ENCODE peak calls at places on chromosomes 12 and 14, in eight cellular contexts. A, E, U, O, X, M, L and T are unnamed samples.

GRCh38 chr12:70459786-70460185 is 93.7 kb downstream of the KCNMB4 start:
- DNase-seq in E (no peak), L (no peak), A (no peak), O (no peak), X (no peak), U (no peak), M (no peak), T (no peak)

GRCh38 chr14:69573841-69574265 is 818 bp downstream of the CCDC177 start:
- DNase-seq in M (no peak), E (no peak), U (no peak), X (no peak), L (no peak), A (no peak), O (no peak), T (no peak)

GRCh38 chr14:101862177-101862576 is 100.7 kb downstream of the PPP2R5C start:
- DNase-seq in M (no peak), A (no peak), O (no peak), E (no peak), U (no peak), X (peak), L (no peak), T (no peak)

GRCh38 chr14:47959753-47960152 is 284.3 kb upstream of the MDGA2 start:
- DNase-seq in X (no peak), A (no peak), M (no peak), E (no peak), U (no peak), L (no peak), O (no peak), T (no peak)

GRCh38 chr12:14779834-14780233 is 23.4 kb downstream of the WBP11 start:
- DNase-seq in U (no peak), O (no peak), X (no peak), A (no peak), L (no peak), E (no peak), M (no peak), T (no peak)

GRCh38 chr14:61875483-61875882 is 113.3 kb downstream of the SNAPC1 start:
- DNase-seq in O (no peak), L (no peak), A (no peak), X (no peak), M (no peak), E (no peak), U (no peak), T (no peak)

GRCh38 chr12:55816876-55817351 is 610 bp downstream of the SARNP start:
- DNase-seq in X (peak), E (peak), A (no peak), U (no peak), L (no peak), O (no peak), M (no peak), T (peak)

GRCh38 chr12:90888316-90888715 is 66.7 kb downstream of the CCER1 start:
- DNase-seq in L (no peak), U (no peak), X (no peak), O (no peak), M (no peak), A (no peak), E (no peak), T (no peak)

GRCh38 chr12:108214486-108214885 is 85.4 kb downstream of the WSCD2 start:
- DNase-seq in X (peak), L (peak), E (peak), O (no peak), A (no peak), M (no peak), U (no peak), T (no peak)

GRCh38 chr14:106442857-106443256 is 916.5 kb downstream of the TMEM121 start:
- DNase-seq in M (no peak), X (no peak), A (no peak), O (no peak), E (no peak), U (no peak), L (no peak), T (no peak)

GRCh38 chr12:89909753-89910152 is 201.1 kb upstream of the ATP2B1 start:
- DNase-seq in O (no peak), U (no peak), M (no peak), X (no peak), E (no peak), L (no peak), A (no peak), T (no peak)

GRCh38 chr12:89225808-89226368 is 126.4 kb downstream of the DUSP6 start:
- DNase-seq in E (no peak), A (peak), M (no peak), L (no peak), O (no peak), X (peak), U (peak), T (no peak)

GRCh38 chr14:90740081-90740480 is 76.1 kb downstream of the TTC7B start:
- DNase-seq in E (no peak), L (no peak), U (peak), A (no peak), M (no peak), O (no peak), X (no peak), T (no peak)

GRCh38 chr14:90742252-90742651 is 74.0 kb downstream of the TTC7B start:
- DNase-seq in M (no peak), L (no peak), O (no peak), X (no peak), U (no peak), A (no peak), E (no peak), T (no peak)

GRCh38 chr14:90741682-90741946 is 74.6 kb downstream of the TTC7B start:
- DNase-seq in L (no peak), E (no peak), X (no peak), M (no peak), U (no peak), O (no peak), A (no peak), T (no peak)

GRCh38 chr14:90740946-90741681 is 75.1 kb downstream of the TTC7B start:
- DNase-seq in A (no peak), E (no peak), M (no peak), L (no peak), O (no peak), U (no peak), X (no peak), T (no peak)

GRCh38 chr14:90739318-90740077 is 76.7 kb downstream of the TTC7B start:
- DNase-seq in X (peak), E (no peak), L (no peak), M (no peak), A (no peak), O (no peak), U (no peak), T (no peak)
- H3K27ac ChIP-seq in X (no peak), E (no peak), L (peak), M (peak), A (no peak), O (peak), U (peak), T (no peak)

GRCh38 chr14:74244115-74244514 is 4.9 kb downstream of the VSX2 start:
- DNase-seq in E (no peak), U (no peak), M (no peak), L (no peak), A (no peak), X (no peak), O (no peak), T (no peak)
- TF ChIP-seq CTCF in E (no peak), U (no peak), M (no peak), L (no peak), A (no peak), X (no peak), O (no peak), T (no peak)

GRCh38 chr12:6934110-6934509 is 6.4 kb downstream of the ATN1 start:
- DNase-seq in X (peak), L (peak), U (no peak), M (no peak), A (no peak), E (no peak), O (no peak), T (no peak)
- H3K27ac ChIP-seq in X (peak), L (peak), U (peak), M (peak), A (peak), E (no peak), O (peak), T (no peak)

GRCh38 chr14:95833429-95833828 is 43.2 kb upstream of the TUNAR start:
- DNase-seq in M (no peak), A (no peak), E (no peak), O (no peak), X (no peak), U (no peak), L (no peak), T (no peak)

GRCh38 chr14:95835331-95835730 is 41.3 kb upstream of the TUNAR start:
- DNase-seq in L (no peak), X (peak), U (no peak), M (no peak), E (no peak), A (no peak), O (no peak), T (no peak)

GRCh38 chr14:95832012-95832411 is 44.6 kb upstream of the TUNAR start:
- DNase-seq in O (no peak), E (no peak), L (no peak), A (no peak), U (no peak), X (no peak), M (no peak), T (no peak)

GRCh38 chr14:95831041-95831440 is 45.6 kb upstream of the TUNAR start:
- DNase-seq in E (no peak), U (no peak), A (no peak), X (no peak), L (no peak), M (no peak), O (no peak), T (no peak)

GRCh38 chr14:95834491-95834890 is 42.1 kb upstream of the TUNAR start:
- DNase-seq in O (no peak), E (no peak), M (no peak), U (no peak), X (no peak), L (no peak), A (no peak), T (no peak)
- TF ChIP-seq CTCF in O (no peak), E (no peak), M (no peak), U (no peak), X (no peak), L (no peak), A (no peak), T (no peak)

GRCh38 chr12:110906516-110906915 is 13.9 kb downstream of the MYL2 start:
- DNase-seq in O (no peak), L (no peak), X (no peak), A (no peak), U (no peak), M (no peak), E (no peak), T (no peak)
- H3K27ac ChIP-seq in O (no peak), L (no peak), X (no peak), A (no peak), U (no peak), M (no peak), E (no peak), T (no peak)

GRCh38 chr12:5333096-5333495 is 98.8 kb upstream of the NTF3 start:
- DNase-seq in O (no peak), A (no peak), L (no peak), M (peak), U (no peak), E (no peak), X (no peak), T (no peak)

GRCh38 chr12:5332521-5332920 is 99.4 kb upstream of the NTF3 start:
- DNase-seq in O (no peak), M (no peak), L (no peak), E (no peak), X (no peak), A (no peak), U (no peak), T (no peak)

GRCh38 chr12:5329118-5329517 is 102.8 kb upstream of the NTF3 start:
- DNase-seq in M (no peak), U (no peak), X (no peak), E (no peak), O (no peak), L (no peak), A (no peak), T (no peak)

GRCh38 chr12:5328669-5329068 is 103.2 kb upstream of the NTF3 start:
- DNase-seq in O (no peak), A (no peak), U (no peak), M (no peak), X (no peak), L (no peak), E (no peak), T (no peak)
- TF ChIP-seq CTCF in O (no peak), A (no peak), U (no peak), M (no peak), X (no peak), L (no peak), E (no peak), T (no peak)

DNA sequence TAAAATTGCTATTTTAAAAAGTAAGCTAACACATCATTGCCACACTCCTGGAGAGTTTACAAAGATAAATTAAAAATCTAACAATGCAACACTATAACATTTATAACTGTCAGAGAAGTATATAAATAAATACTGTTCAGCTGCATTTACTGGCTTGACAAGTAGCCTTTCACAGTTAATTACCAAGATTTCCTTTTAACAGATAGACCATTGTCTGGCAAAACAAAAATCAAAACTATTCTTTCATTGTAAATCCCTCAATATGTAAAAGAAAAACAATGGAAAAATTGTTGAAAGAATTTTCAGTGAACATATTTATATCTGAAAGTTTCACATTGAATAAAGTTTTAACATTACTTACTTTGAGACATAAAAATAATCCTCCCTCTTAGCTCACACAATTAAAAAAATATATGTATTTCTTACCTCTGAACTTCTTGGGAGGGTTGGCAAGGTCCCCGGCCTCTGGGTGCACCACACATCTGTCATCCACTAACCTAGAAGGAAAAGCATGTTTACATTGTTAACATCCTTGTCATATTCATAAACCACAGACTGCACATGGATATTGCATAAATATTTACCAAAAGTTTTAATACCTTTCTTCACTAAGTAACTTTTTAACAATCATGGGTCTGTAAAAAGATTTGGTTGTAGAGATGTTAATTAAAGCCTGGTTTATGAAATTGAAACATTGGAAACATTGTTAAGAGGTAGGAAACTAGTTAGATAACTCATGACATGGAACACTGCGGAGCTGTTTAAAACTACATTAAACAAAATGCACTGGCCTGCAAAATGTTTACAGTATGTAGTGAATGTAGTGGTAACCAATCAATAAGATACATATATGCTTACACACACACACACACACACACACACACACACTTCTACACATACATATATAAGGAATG is 43.0 kb downstream of the ITPR2 start:
- DNase-seq in A (peak), X (peak), L (no peak), M (no peak), U (no peak), O (no peak), E (no peak), T (no peak)
- H3K27ac ChIP-seq in A (peak), X (no peak), L (no peak), M (no peak), U (no peak), O (no peak), E (no peak), T (no peak)

DNA sequence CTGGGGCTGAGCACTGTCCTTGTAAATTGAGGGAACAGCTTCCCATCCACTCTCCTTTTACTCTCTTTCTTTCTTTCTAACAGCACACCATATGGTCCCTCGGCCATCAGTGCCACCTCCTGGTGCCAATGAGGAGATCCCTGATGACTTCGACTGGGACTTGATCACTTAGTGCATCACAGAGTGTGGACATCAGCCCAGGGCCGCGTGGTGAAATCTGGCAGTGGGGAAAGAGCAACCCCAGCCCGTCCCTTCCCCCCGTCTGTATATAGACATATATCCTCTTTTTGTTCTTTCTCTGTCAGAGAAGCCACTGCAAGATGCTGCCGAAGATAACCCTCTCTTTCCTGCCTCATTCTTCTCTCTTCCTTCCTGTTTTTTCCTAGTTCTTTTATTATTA is 13.5 kb downstream of the C3AR1 start:
- DNase-seq in E (no peak), O (no peak), M (peak), U (no peak), X (no peak), L (peak), A (no peak), T (no peak)
- TF ChIP-seq CTCF in E (no peak), O (no peak), M (no peak), U (no peak), X (no peak), L (no peak), A (no peak), T (no peak)